ENCODE peak calls at places on chromosome 15, in seven cellular contexts. One of them, this sample, is unnamed.
A peak's percentile ranks its signal among the peaks of the same experiment; 100 is the strongest.

GRCh38 chr15:36831125-36831914 is 251.9 kb downstream of the CDIN1 start:
- DNase-seq in Panc1: no peak
- DNase-seq in esophagus squamous epithelium: no peak
- DNase-seq in lower lobe of right lung: no peak
- DNase-seq in PC-3: peak; percentile 82
- DNase-seq in adrenal gland: no peak
- DNase-seq in heart left ventricle: no peak
- DNase-seq in this sample: peak; percentile 88

GRCh38 chr15:40118473-40118872 is 9.8 kb upstream of the BMF start:
- DNase-seq in adrenal gland: no peak
- DNase-seq in esophagus squamous epithelium: no peak
- DNase-seq in Panc1: no peak
- DNase-seq in PC-3: peak; percentile 30
- DNase-seq in heart left ventricle: no peak
- DNase-seq in lower lobe of right lung: no peak
- DNase-seq in this sample: no peak

GRCh38 chr15:74618841-74619596 is 3.4 kb downstream of the CLK3 start:
- DNase-seq in adrenal gland: no peak
- DNase-seq in heart left ventricle: no peak
- DNase-seq in lower lobe of right lung: no peak
- DNase-seq in Panc1: no peak
- DNase-seq in PC-3: no peak
- DNase-seq in esophagus squamous epithelium: no peak
- DNase-seq in this sample: no peak

GRCh38 chr15:99095626-99096025 is 9.3 kb upstream of the SYNM start:
- DNase-seq in lower lobe of right lung: no peak
- DNase-seq in PC-3: no peak
- DNase-seq in adrenal gland: no peak
- DNase-seq in esophagus squamous epithelium: no peak
- DNase-seq in Panc1: no peak
- DNase-seq in heart left ventricle: no peak
- DNase-seq in this sample: no peak

GRCh38 chr15:74039656-74040010 is 42.7 kb downstream of the GOLGA6A start:
- DNase-seq in PC-3: no peak
- DNase-seq in heart left ventricle: no peak
- DNase-seq in adrenal gland: no peak
- DNase-seq in lower lobe of right lung: no peak
- DNase-seq in Panc1: no peak
- DNase-seq in esophagus squamous epithelium: no peak
- DNase-seq in this sample: no peak

GRCh38 chr15:92947071-92947730 is 47.1 kb downstream of the CHD2 start:
- DNase-seq in Panc1: no peak
- DNase-seq in PC-3: no peak
- DNase-seq in lower lobe of right lung: no peak
- DNase-seq in heart left ventricle: no peak
- DNase-seq in esophagus squamous epithelium: no peak
- DNase-seq in adrenal gland: no peak
- DNase-seq in this sample: no peak

GRCh38 chr15:43511012-43511885 is 6.2 kb upstream of the MAP1A start:
- DNase-seq in lower lobe of right lung: no peak
- DNase-seq in esophagus squamous epithelium: no peak
- DNase-seq in adrenal gland: no peak
- DNase-seq in heart left ventricle: no peak
- DNase-seq in PC-3: peak; percentile 46
- DNase-seq in Panc1: no peak
- DNase-seq in this sample: no peak

GRCh38 chr15:96687388-96688107 is 357.0 kb downstream of the NR2F2 start:
- DNase-seq in adrenal gland: no peak
- DNase-seq in esophagus squamous epithelium: no peak
- DNase-seq in Panc1: no peak
- DNase-seq in PC-3: no peak
- DNase-seq in heart left ventricle: no peak
- DNase-seq in lower lobe of right lung: no peak
- DNase-seq in this sample: no peak

GRCh38 chr15:73564255-73564654 is 68.9 kb downstream of the NPTN start:
- DNase-seq in PC-3: peak; percentile 79
- DNase-seq in heart left ventricle: no peak
- DNase-seq in lower lobe of right lung: no peak
- DNase-seq in esophagus squamous epithelium: no peak
- DNase-seq in adrenal gland: no peak
- DNase-seq in Panc1: no peak
- DNase-seq in this sample: peak; percentile 66

GRCh38 chr15:62648954-62649353 is 393.6 kb upstream of the TPM1 start:
- DNase-seq in esophagus squamous epithelium: no peak
- DNase-seq in PC-3: peak; percentile 59
- DNase-seq in adrenal gland: no peak
- DNase-seq in lower lobe of right lung: no peak
- DNase-seq in Panc1: no peak
- DNase-seq in heart left ventricle: no peak
- DNase-seq in this sample: no peak

GRCh38 chr15:31145271-31145911 is 43.9 kb upstream of the TRPM1 start:
- DNase-seq in PC-3: peak; percentile 32
- DNase-seq in esophagus squamous epithelium: no peak
- DNase-seq in lower lobe of right lung: no peak
- DNase-seq in Panc1: no peak
- DNase-seq in heart left ventricle: no peak
- DNase-seq in adrenal gland: no peak
- DNase-seq in this sample: no peak

GRCh38 chr15:63156086-63156707 is 1.1 kb downstream of the RPS27L start:
- DNase-seq in esophagus squamous epithelium: no peak
- DNase-seq in PC-3: peak; percentile 13
- DNase-seq in heart left ventricle: no peak
- DNase-seq in Panc1: no peak
- DNase-seq in lower lobe of right lung: no peak
- DNase-seq in adrenal gland: no peak
- DNase-seq in this sample: no peak

GRCh38 chr15:89442671-89443307 is 53.6 kb downstream of the RHCG start:
- DNase-seq in esophagus squamous epithelium: no peak
- DNase-seq in adrenal gland: peak; percentile 53
- DNase-seq in heart left ventricle: no peak
- DNase-seq in lower lobe of right lung: no peak
- DNase-seq in PC-3: peak; percentile 77
- DNase-seq in Panc1: peak; percentile 5
- DNase-seq in this sample: peak; percentile 24

GRCh38 chr15:65650312-65651041 is 28.7 kb downstream of the SLC24A1 start:
- DNase-seq in PC-3: no peak
- DNase-seq in lower lobe of right lung: no peak
- DNase-seq in heart left ventricle: no peak
- DNase-seq in Panc1: no peak
- DNase-seq in adrenal gland: no peak
- DNase-seq in esophagus squamous epithelium: no peak
- DNase-seq in this sample: no peak

GRCh38 chr15:78057803-78058202 is 19.7 kb downstream of the TBC1D2B start:
- DNase-seq in esophagus squamous epithelium: no peak
- DNase-seq in heart left ventricle: no peak
- DNase-seq in lower lobe of right lung: no peak
- DNase-seq in Panc1: no peak
- DNase-seq in PC-3: no peak
- DNase-seq in adrenal gland: no peak
- DNase-seq in this sample: no peak

GRCh38 chr15:75732809-75733451 is 20.3 kb upstream of the CSPG4 start:
- DNase-seq in lower lobe of right lung: peak; percentile 65
- DNase-seq in PC-3: peak; percentile 71
- DNase-seq in esophagus squamous epithelium: no peak
- DNase-seq in adrenal gland: peak; percentile 82
- DNase-seq in heart left ventricle: peak; percentile 75
- DNase-seq in Panc1: no peak
- DNase-seq in this sample: peak; percentile 66

GRCh38 chr15:67042490-67043181 is 22.8 kb upstream of the SMAD3 start:
- DNase-seq in Panc1: no peak
- DNase-seq in PC-3: no peak
- DNase-seq in heart left ventricle: no peak
- DNase-seq in adrenal gland: no peak
- DNase-seq in lower lobe of right lung: no peak
- DNase-seq in esophagus squamous epithelium: no peak
- DNase-seq in this sample: peak; percentile 81

GRCh38 chr15:43469867-43470266 is 23.1 kb downstream of the TP53BP1 start:
- DNase-seq in adrenal gland: no peak
- DNase-seq in heart left ventricle: no peak
- DNase-seq in esophagus squamous epithelium: no peak
- DNase-seq in lower lobe of right lung: no peak
- DNase-seq in Panc1: no peak
- DNase-seq in PC-3: no peak
- DNase-seq in this sample: peak; percentile 37

DNA sequence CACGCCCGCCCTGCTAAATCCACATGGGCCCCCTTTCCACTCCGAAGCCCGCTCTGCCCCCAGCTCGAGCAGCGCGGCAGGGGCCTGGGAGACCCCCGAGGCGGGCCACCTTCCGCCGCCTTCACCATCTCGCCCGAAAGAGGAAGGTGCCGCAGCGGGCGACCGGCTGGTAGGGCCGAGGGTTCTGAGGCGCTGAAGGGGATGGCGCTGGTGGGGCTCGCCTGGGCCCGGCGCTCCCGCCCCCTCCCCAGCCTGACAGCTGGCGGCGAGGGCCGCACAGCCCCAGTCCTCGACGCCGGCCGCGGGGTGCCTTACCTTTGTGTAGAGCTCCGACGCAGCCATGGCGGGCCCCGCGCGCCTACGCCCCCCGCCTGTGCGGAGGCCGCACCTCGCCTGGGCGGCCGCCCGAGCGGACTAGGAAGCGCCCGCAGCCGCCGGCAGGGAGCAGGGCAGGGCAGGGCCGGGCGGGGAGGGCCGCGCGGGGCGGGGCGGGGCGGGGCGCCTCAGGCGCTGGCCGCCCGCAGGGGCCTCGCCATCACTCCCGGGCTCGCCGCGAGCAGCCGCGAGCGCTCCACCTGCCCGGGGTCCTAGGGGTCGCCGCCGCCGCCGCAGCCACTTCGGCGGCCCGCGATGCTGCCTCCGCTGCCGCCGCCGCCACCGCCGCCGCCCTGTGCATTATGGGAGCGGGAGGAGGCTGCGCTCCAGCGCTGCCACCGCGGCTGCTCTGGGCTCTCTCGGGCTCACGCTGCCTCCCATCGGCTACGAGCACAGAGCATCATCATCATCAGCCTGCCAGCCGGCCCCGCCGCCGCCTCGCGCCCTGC is at the start of gene MYO5A:
- DNase-seq in lower lobe of right lung: peak; percentile 84
- DNase-seq in heart left ventricle: peak; percentile 78
- DNase-seq in adrenal gland: peak; percentile 76
- DNase-seq in PC-3: peak; percentile 63
- DNase-seq in Panc1: no peak
- DNase-seq in esophagus squamous epithelium: peak; percentile 39
- DNase-seq in this sample: peak; percentile 63
- TF ChIP-seq CTCF in lower lobe of right lung: peak; percentile 33
- TF ChIP-seq CTCF in heart left ventricle: no peak
- TF ChIP-seq CTCF in adrenal gland: peak; percentile 34
- TF ChIP-seq CTCF in PC-3: no peak
- TF ChIP-seq CTCF in Panc1: peak; percentile 64
- TF ChIP-seq CTCF in esophagus squamous epithelium: no peak
- TF ChIP-seq CTCF in this sample: no peak

DNA sequence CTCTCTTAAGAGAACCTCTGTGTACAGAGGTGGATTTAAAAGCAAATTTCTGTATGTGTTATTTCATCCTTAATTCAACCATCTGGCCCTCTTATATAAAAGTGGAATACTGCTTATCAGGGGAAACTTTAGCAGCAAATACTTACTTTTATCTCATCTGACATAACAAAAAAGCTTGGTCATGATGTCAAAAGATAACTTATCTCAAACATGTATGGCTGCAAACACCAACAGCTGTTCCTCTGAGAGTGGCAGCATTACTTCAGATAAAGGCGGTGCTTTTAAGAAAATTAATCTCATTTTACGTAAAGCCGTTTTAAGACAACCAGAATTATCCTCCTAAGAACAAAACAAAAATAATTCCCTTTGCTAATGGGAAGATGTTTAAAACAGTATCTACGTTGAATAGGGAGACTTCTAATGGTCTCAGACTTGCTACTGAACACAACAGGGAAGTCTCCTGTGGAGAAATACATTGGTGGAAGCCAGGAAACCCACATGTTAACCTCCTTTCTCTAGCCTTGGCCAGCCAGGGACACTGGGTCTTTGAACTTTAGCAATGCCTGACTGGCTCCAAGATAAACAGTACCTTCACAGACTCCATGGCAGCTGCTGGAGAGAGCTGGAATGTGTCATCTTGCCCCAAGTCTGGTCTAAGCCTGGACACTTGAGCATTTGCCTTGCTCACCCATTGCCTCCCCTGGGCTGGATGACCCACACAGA is 18.1 kb downstream of the ARRDC4 start:
- DNase-seq in heart left ventricle: no peak
- DNase-seq in esophagus squamous epithelium: no peak
- DNase-seq in Panc1: no peak
- DNase-seq in lower lobe of right lung: no peak
- DNase-seq in adrenal gland: peak; percentile 65
- DNase-seq in PC-3: no peak
- DNase-seq in this sample: no peak
- H3K27ac ChIP-seq in heart left ventricle: no peak overlapping the region
- H3K27ac ChIP-seq in esophagus squamous epithelium: no peak overlapping the region
- H3K27ac ChIP-seq in Panc1: no peak overlapping the region
- H3K27ac ChIP-seq in lower lobe of right lung: no peak overlapping the region
- H3K27ac ChIP-seq in adrenal gland: no peak overlapping the region
- H3K27ac ChIP-seq in PC-3: no peak overlapping the region
- H3K27ac ChIP-seq in this sample: no peak overlapping the region

GRCh38 chr15:64597469-64597806 is 137.1 kb downstream of the ZNF609 start:
- DNase-seq in PC-3: no peak
- DNase-seq in adrenal gland: peak; percentile 36
- DNase-seq in Panc1: no peak
- DNase-seq in heart left ventricle: no peak
- DNase-seq in esophagus squamous epithelium: no peak
- DNase-seq in lower lobe of right lung: no peak
- DNase-seq in this sample: no peak
- H3K4me3 ChIP-seq in PC-3: no peak overlapping the region
- H3K4me3 ChIP-seq in adrenal gland: no peak overlapping the region
- H3K4me3 ChIP-seq in Panc1: no peak overlapping the region
- H3K4me3 ChIP-seq in heart left ventricle: no peak overlapping the region
- H3K4me3 ChIP-seq in esophagus squamous epithelium: no peak overlapping the region
- H3K4me3 ChIP-seq in lower lobe of right lung: no peak overlapping the region
- H3K4me3 ChIP-seq in this sample: no peak overlapping the region

GRCh38 chr15:64387562-64388168 is at the start of gene TRIP4:
- DNase-seq in heart left ventricle: peak; percentile 95
- DNase-seq in esophagus squamous epithelium: peak; percentile 86
- DNase-seq in PC-3: peak; percentile 90
- DNase-seq in Panc1: peak; percentile 80
- DNase-seq in lower lobe of right lung: peak; percentile 98
- DNase-seq in adrenal gland: peak; percentile 97
- DNase-seq in this sample: peak; percentile 97
- TF ChIP-seq CTCF in heart left ventricle: no peak
- TF ChIP-seq CTCF in esophagus squamous epithelium: no peak
- TF ChIP-seq CTCF in PC-3: no peak
- TF ChIP-seq CTCF in Panc1: no peak
- TF ChIP-seq CTCF in lower lobe of right lung: no peak
- TF ChIP-seq CTCF in adrenal gland: peak; percentile 19
- TF ChIP-seq CTCF in this sample: peak; percentile 22

GRCh38 chr15:101165905-101166471 is 85.9 kb downstream of the CHSY1 start:
- DNase-seq in adrenal gland: no peak
- DNase-seq in heart left ventricle: no peak
- DNase-seq in Panc1: no peak
- DNase-seq in PC-3: no peak
- DNase-seq in lower lobe of right lung: no peak
- DNase-seq in esophagus squamous epithelium: no peak
- DNase-seq in this sample: no peak
- H3K27ac ChIP-seq in adrenal gland: no peak overlapping the region
- H3K27ac ChIP-seq in heart left ventricle: no peak overlapping the region
- H3K27ac ChIP-seq in Panc1: peak overlapping the region; percentile 95
- H3K27ac ChIP-seq in PC-3: no peak overlapping the region
- H3K27ac ChIP-seq in lower lobe of right lung: peak overlapping the region; percentile 92
- H3K27ac ChIP-seq in esophagus squamous epithelium: peak overlapping the region; percentile 77
- H3K27ac ChIP-seq in this sample: no peak overlapping the region